ENCODE peak calls at places on chromosomes 13 and 19, in seven cellular contexts. One of them, this sample, is unnamed.

GRCh38 chr19:40594251-40594650 is 6.9 kb upstream of the LTBP4 start:
- DNase-seq in D341Med: no peak
- DNase-seq in germinal center: no peak
- DNase-seq in hippocampal formation: no peak
- DNase-seq in NCI-H1417: peak
- DNase-seq in iPS DF 6.9: no peak
- DNase-seq in GM13977: no peak
- DNase-seq in this sample: no peak

GRCh38 chr19:16628984-16629691 is 1.1 kb upstream of the MED26 start:
- DNase-seq in D341Med: no peak
- DNase-seq in germinal center: peak
- DNase-seq in hippocampal formation: no peak
- DNase-seq in NCI-H1417: peak
- DNase-seq in iPS DF 6.9: no peak
- DNase-seq in GM13977: peak
- DNase-seq in this sample: no peak

GRCh38 chr19:12834976-12835757 is 788 bp upstream of the RTBDN start:
- DNase-seq in D341Med: peak
- DNase-seq in germinal center: peak
- DNase-seq in hippocampal formation: no peak
- DNase-seq in NCI-H1417: no peak
- DNase-seq in iPS DF 6.9: no peak
- DNase-seq in GM13977: no peak
- DNase-seq in this sample: peak

GRCh38 chr19:52170863-52171320 is 529 bp downstream of the ZNF836 start:
- DNase-seq in D341Med: peak
- DNase-seq in germinal center: peak
- DNase-seq in hippocampal formation: no peak
- DNase-seq in NCI-H1417: no peak
- DNase-seq in iPS DF 6.9: no peak
- DNase-seq in GM13977: no peak
- DNase-seq in this sample: peak

GRCh38 chr13:98110749-98111148 is 32.1 kb upstream of the FARP1 start:
- DNase-seq in D341Med: no peak
- DNase-seq in germinal center: no peak
- DNase-seq in hippocampal formation: no peak
- DNase-seq in NCI-H1417: no peak
- DNase-seq in iPS DF 6.9: no peak
- DNase-seq in GM13977: no peak
- DNase-seq in this sample: no peak

GRCh38 chr19:53871448-53871847 is 3.8 kb downstream of the MYADM start:
- DNase-seq in D341Med: no peak
- DNase-seq in germinal center: peak
- DNase-seq in hippocampal formation: no peak
- DNase-seq in NCI-H1417: no peak
- DNase-seq in iPS DF 6.9: no peak
- DNase-seq in GM13977: peak
- DNase-seq in this sample: no peak

GRCh38 chr13:44364601-44365000 is 9.0 kb upstream of the SERP2 start:
- DNase-seq in D341Med: no peak
- DNase-seq in germinal center: no peak
- DNase-seq in hippocampal formation: no peak
- DNase-seq in NCI-H1417: no peak
- DNase-seq in iPS DF 6.9: no peak
- DNase-seq in GM13977: no peak
- DNase-seq in this sample: no peak

GRCh38 chr19:40936755-40937154 is 54.3 kb upstream of the CYP2B6 start:
- DNase-seq in D341Med: no peak
- DNase-seq in germinal center: no peak
- DNase-seq in hippocampal formation: no peak
- DNase-seq in NCI-H1417: no peak
- DNase-seq in iPS DF 6.9: no peak
- DNase-seq in GM13977: no peak
- DNase-seq in this sample: no peak

GRCh38 chr19:39372047-39372802 is 18.7 kb downstream of the PAF1 start:
- DNase-seq in D341Med: no peak
- DNase-seq in germinal center: no peak
- DNase-seq in hippocampal formation: peak
- DNase-seq in NCI-H1417: no peak
- DNase-seq in iPS DF 6.9: no peak
- DNase-seq in GM13977: no peak
- DNase-seq in this sample: no peak

GRCh38 chr19:955803-956746 is 28.1 kb upstream of the WDR18 start:
- DNase-seq in D341Med: no peak
- DNase-seq in germinal center: no peak
- DNase-seq in hippocampal formation: no peak
- DNase-seq in NCI-H1417: no peak
- DNase-seq in iPS DF 6.9: no peak
- DNase-seq in GM13977: no peak
- DNase-seq in this sample: no peak

GRCh38 chr13:111398715-111399299 is 78.4 kb downstream of the TEX29 start:
- DNase-seq in D341Med: no peak
- DNase-seq in germinal center: no peak
- DNase-seq in hippocampal formation: no peak
- DNase-seq in NCI-H1417: no peak
- DNase-seq in iPS DF 6.9: no peak
- DNase-seq in GM13977: no peak
- DNase-seq in this sample: no peak

GRCh38 chr19:40464059-40465024 is 1.2 kb downstream of the BLVRB start:
- DNase-seq in D341Med: peak
- DNase-seq in germinal center: peak
- DNase-seq in hippocampal formation: peak
- DNase-seq in NCI-H1417: peak
- DNase-seq in iPS DF 6.9: no peak
- DNase-seq in GM13977: peak
- DNase-seq in this sample: peak

GRCh38 chr19:44748426-44749254 is at the start of gene BCL3:
- DNase-seq in D341Med: peak
- DNase-seq in germinal center: peak
- DNase-seq in hippocampal formation: no peak
- DNase-seq in NCI-H1417: peak
- DNase-seq in iPS DF 6.9: no peak
- DNase-seq in GM13977: peak
- DNase-seq in this sample: peak

GRCh38 chr19:53865918-53866696 is 1.6 kb upstream of the MYADM start:
- DNase-seq in D341Med: no peak
- DNase-seq in germinal center: peak
- DNase-seq in hippocampal formation: peak
- DNase-seq in NCI-H1417: no peak
- DNase-seq in iPS DF 6.9: no peak
- DNase-seq in GM13977: peak
- DNase-seq in this sample: peak

GRCh38 chr13:93847162-93847561 is 620.6 kb downstream of the GPC6 start:
- DNase-seq in D341Med: no peak
- DNase-seq in germinal center: no peak
- DNase-seq in hippocampal formation: no peak
- DNase-seq in NCI-H1417: no peak
- DNase-seq in iPS DF 6.9: no peak
- DNase-seq in GM13977: no peak
- DNase-seq in this sample: no peak

GRCh38 chr19:5224480-5224879 is 116.1 kb downstream of the PTPRS start:
- DNase-seq in D341Med: no peak
- DNase-seq in germinal center: no peak
- DNase-seq in hippocampal formation: no peak
- DNase-seq in NCI-H1417: no peak
- DNase-seq in iPS DF 6.9: no peak
- DNase-seq in GM13977: no peak
- DNase-seq in this sample: no peak

GRCh38 chr13:111912991-111913781 is 153.8 kb upstream of the SOX1 start:
- DNase-seq in D341Med: no peak
- DNase-seq in germinal center: no peak
- DNase-seq in hippocampal formation: no peak
- DNase-seq in NCI-H1417: no peak
- DNase-seq in iPS DF 6.9: no peak
- DNase-seq in GM13977: no peak
- DNase-seq in this sample: peak

GRCh38 chr13:39578821-39579291 is 24.1 kb downstream of the LHFPL6 start:
- DNase-seq in D341Med: no peak
- DNase-seq in germinal center: no peak
- DNase-seq in hippocampal formation: no peak
- DNase-seq in NCI-H1417: peak
- DNase-seq in iPS DF 6.9: no peak
- DNase-seq in GM13977: no peak
- DNase-seq in this sample: no peak

GRCh38 chr13:41622545-41623429 is 165.4 kb downstream of the RGCC start:
- DNase-seq in D341Med: no peak
- DNase-seq in germinal center: no peak
- DNase-seq in hippocampal formation: no peak
- DNase-seq in NCI-H1417: no peak
- DNase-seq in iPS DF 6.9: no peak
- DNase-seq in GM13977: no peak
- DNase-seq in this sample: no peak

GRCh38 chr19:17943284-17944221 is 10.7 kb downstream of the CCDC124 start:
- DNase-seq in D341Med: no peak
- DNase-seq in germinal center: no peak
- DNase-seq in hippocampal formation: no peak
- DNase-seq in NCI-H1417: no peak
- DNase-seq in iPS DF 6.9: no peak
- DNase-seq in GM13977: no peak
- DNase-seq in this sample: no peak

GRCh38 chr19:46571495-46571894 is 29.6 kb upstream of the CALM3 start:
- DNase-seq in D341Med: peak
- DNase-seq in germinal center: no peak
- DNase-seq in hippocampal formation: no peak
- DNase-seq in NCI-H1417: peak
- DNase-seq in iPS DF 6.9: peak
- DNase-seq in GM13977: no peak
- DNase-seq in this sample: peak

GRCh38 chr13:98476106-98476505 is 100.8 kb downstream of the STK24 start:
- DNase-seq in D341Med: no peak
- DNase-seq in germinal center: no peak
- DNase-seq in hippocampal formation: no peak
- DNase-seq in NCI-H1417: peak
- DNase-seq in iPS DF 6.9: no peak
- DNase-seq in GM13977: peak
- DNase-seq in this sample: no peak

GRCh38 chr13:87893982-87894527 is 222.9 kb downstream of the SLITRK5 start:
- DNase-seq in D341Med: no peak
- DNase-seq in germinal center: no peak
- DNase-seq in hippocampal formation: no peak
- DNase-seq in NCI-H1417: no peak
- DNase-seq in iPS DF 6.9: no peak
- DNase-seq in GM13977: no peak
- DNase-seq in this sample: no peak

GRCh38 chr13:38602261-38602660 is 84.6 kb upstream of the FREM2 start:
- DNase-seq in D341Med: no peak
- DNase-seq in germinal center: no peak
- DNase-seq in hippocampal formation: no peak
- DNase-seq in NCI-H1417: no peak
- DNase-seq in iPS DF 6.9: no peak
- DNase-seq in GM13977: no peak
- DNase-seq in this sample: no peak

GRCh38 chr13:51292000-51292550 is 47.4 kb upstream of the SERPINE3 start:
- DNase-seq in D341Med: no peak
- DNase-seq in germinal center: no peak
- DNase-seq in hippocampal formation: no peak
- DNase-seq in NCI-H1417: no peak
- DNase-seq in iPS DF 6.9: no peak
- DNase-seq in GM13977: no peak
- DNase-seq in this sample: no peak

GRCh38 chr19:16293133-16294085 is 31.2 kb upstream of the KLF2 start:
- DNase-seq in D341Med: no peak
- DNase-seq in germinal center: no peak
- DNase-seq in hippocampal formation: no peak
- DNase-seq in NCI-H1417: peak
- DNase-seq in iPS DF 6.9: no peak
- DNase-seq in GM13977: no peak
- DNase-seq in this sample: no peak